ENCODE peak calls at places on chromosome 12, in five cellular contexts. W, I, Z, N and F are unnamed samples.

GRCh38 chr12:120466560-120467315 is 2.8 kb downstream of the SRSF9 start:
- DNase-seq in W (peak; percentile 34), I (no peak), Z (peak; percentile 64), N (peak; percentile 28), F (peak; percentile 48)

GRCh38 chr12:51751657-51752056 is 96.9 kb downstream of the FIGNL2 start:
- DNase-seq in W (no peak), I (no peak), Z (peak; percentile 64), N (peak; percentile 33), F (no peak)

GRCh38 chr12:68231707-68232106 is 6.1 kb upstream of the IL26 start:
- DNase-seq in W (no peak), I (no peak), Z (no peak), N (no peak), F (no peak)

GRCh38 chr12:124837958-124838803 is 25.5 kb downstream of the SCARB1 start:
- DNase-seq in W (peak; percentile 94), I (peak; percentile 90), Z (peak; percentile 91), N (peak; percentile 71), F (peak; percentile 60)

GRCh38 chr12:108312885-108313203 is 26.3 kb downstream of the CMKLR1 start:
- DNase-seq in W (no peak), I (peak; percentile 36), Z (peak; percentile 75), N (peak; percentile 68), F (no peak)

GRCh38 chr12:88529531-88530488 is 50.5 kb downstream of the KITLG start:
- DNase-seq in W (no peak), I (no peak), Z (no peak), N (no peak), F (no peak)

GRCh38 chr12:118346895-118347294 is 25.8 kb downstream of the TAOK3 start:
- DNase-seq in W (no peak), I (no peak), Z (no peak), N (no peak), F (no peak)

GRCh38 chr12:13788626-13789025 is 192.8 kb downstream of the GRIN2B start:
- DNase-seq in W (no peak), I (no peak), Z (no peak), N (no peak), F (no peak)

GRCh38 chr12:68040450-68041075 is 51.3 kb downstream of the IFNG-AS1 start:
- DNase-seq in W (peak; percentile 65), I (peak; percentile 54), Z (peak; percentile 72), N (peak; percentile 51), F (peak; percentile 71)

GRCh38 chr12:63294327-63294632 is 143.3 kb upstream of the AVPR1A start:
- DNase-seq in W (peak; percentile 58), I (no peak), Z (peak; percentile 23), N (no peak), F (no peak)

GRCh38 chr12:96204381-96204780 is 10.2 kb downstream of the ELK3 start:
- DNase-seq in W (no peak), I (no peak), Z (no peak), N (no peak), F (no peak)

GRCh38 chr12:63918788-63919300 is 74.3 kb downstream of the SRGAP1 start:
- DNase-seq in W (no peak), I (no peak), Z (no peak), N (no peak), F (no peak)

GRCh38 chr12:12441891-12442461 is 85.1 kb downstream of the BORCS5 start:
- DNase-seq in W (no peak), I (no peak), Z (no peak), N (no peak), F (no peak)

GRCh38 chr12:103495158-103495782 is 498 bp downstream of the C12orf42 start:
- DNase-seq in W (no peak), I (no peak), Z (no peak), N (no peak), F (peak; percentile 31)

GRCh38 chr12:4046150-4046845 is 173.1 kb upstream of the PARP11 start:
- DNase-seq in W (no peak), I (no peak), Z (no peak), N (no peak), F (no peak)

GRCh38 chr12:127145929-127146789 is 1120.8 kb upstream of the TMEM132C start:
- DNase-seq in W (peak; percentile 28), I (peak; percentile 75), Z (peak; percentile 74), N (peak; percentile 72), F (peak; percentile 69)

GRCh38 chr12:57726884-57727757 is 11.4 kb downstream of the AGAP2 start:
- DNase-seq in W (no peak), I (peak; percentile 68), Z (peak; percentile 65), N (peak; percentile 61), F (peak; percentile 47)

GRCh38 chr12:81896771-81897170 is 137.6 kb upstream of the PPFIA2 start:
- DNase-seq in W (no peak), I (no peak), Z (no peak), N (no peak), F (no peak)

GRCh38 chr12:9872743-9873142 is 3.6 kb upstream of the CLEC2B start:
- DNase-seq in W (no peak), I (no peak), Z (no peak), N (no peak), F (no peak)

GRCh38 chr12:47207005-47207717 is 127.4 kb upstream of the AMIGO2 start:
- DNase-seq in W (no peak), I (no peak), Z (no peak), N (peak; percentile 23), F (no peak)

GRCh38 chr12:53061404-53062010 is 11.6 kb downstream of the TNS2 start:
- DNase-seq in W (peak; percentile 63), I (peak; percentile 54), Z (peak; percentile 96), N (no peak), F (peak; percentile 92)
- TF ChIP-seq CTCF in W (no peak), I (no peak), Z (peak; percentile 45), N (no peak), F (no peak)

DNA sequence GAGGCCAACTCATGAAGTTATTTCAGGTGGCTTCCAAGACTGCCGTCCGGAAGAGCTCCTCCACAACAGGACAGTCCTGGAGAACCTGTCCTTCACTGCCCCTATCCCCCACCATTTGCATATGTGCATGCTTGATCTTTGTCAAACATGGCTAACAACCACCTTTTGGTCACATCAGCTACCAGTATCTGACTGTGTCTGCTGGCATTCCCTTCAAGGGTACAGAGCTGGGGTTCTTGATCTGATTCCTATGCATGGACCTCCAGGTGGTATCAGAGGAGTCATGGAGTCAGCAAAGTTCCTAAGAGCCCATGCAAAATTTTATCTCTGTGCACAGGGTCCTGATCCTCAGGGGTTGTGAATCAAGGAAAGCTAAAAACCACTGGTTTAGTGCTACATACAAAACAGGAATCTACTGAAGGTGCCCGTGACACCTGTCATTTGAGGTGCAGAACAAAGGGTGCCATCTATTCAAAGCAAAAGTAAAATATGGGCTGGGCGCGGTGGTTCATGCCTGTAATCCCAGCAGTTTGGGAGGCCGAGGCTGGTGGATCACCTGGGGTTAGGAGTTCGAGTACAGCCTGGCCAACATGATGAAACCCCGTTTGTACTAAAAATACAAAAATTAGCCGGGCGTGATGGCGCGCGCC is 3.8 kb downstream of the PPTC7 start:
- DNase-seq in W (no peak), I (no peak), Z (no peak), N (no peak), F (no peak)
- H3K4me3 ChIP-seq in W (peak overlapping the region; percentile 53), I (no peak overlapping the region), Z (no peak overlapping the region), N (no peak overlapping the region), F (no peak overlapping the region)

GRCh38 chr12:80681786-80682185 is 25.6 kb upstream of the MYF6 start:
- DNase-seq in W (no peak), I (no peak), Z (no peak), N (no peak), F (no peak)

GRCh38 chr12:80681287-80681686 is 26.1 kb upstream of the MYF6 start:
- DNase-seq in W (no peak), I (no peak), Z (no peak), N (no peak), F (no peak)

GRCh38 chr12:80679346-80680131 is 27.9 kb upstream of the MYF6 start:
- DNase-seq in W (no peak), I (no peak), Z (no peak), N (no peak), F (no peak)

DNA sequence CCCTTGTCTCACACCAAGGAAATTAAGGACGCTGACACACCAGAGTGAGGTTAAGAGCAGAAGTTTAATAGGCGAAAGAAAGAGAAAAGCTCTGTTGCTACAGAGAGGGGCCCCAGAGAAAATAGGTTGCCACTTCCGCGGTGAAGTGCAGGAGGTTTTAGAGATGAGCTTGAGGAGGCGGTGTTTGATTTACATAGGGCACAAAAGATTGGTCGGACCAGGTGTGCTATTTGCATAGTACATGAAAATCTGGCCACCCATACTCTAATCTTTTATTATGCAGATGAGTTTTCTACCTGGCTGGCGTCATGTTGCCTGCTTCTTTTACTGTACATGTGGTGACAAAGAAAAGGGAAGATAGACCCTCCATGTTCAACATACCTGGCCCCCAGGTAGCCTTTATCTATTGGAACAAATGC is 23.3 kb upstream of the MYF6 start:
- DNase-seq in W (no peak), I (no peak), Z (no peak), N (no peak), F (no peak)
- H3K27ac ChIP-seq in W (no peak overlapping the region), I (no peak overlapping the region), Z (no peak overlapping the region), N (no peak overlapping the region), F (no peak overlapping the region)

DNA sequence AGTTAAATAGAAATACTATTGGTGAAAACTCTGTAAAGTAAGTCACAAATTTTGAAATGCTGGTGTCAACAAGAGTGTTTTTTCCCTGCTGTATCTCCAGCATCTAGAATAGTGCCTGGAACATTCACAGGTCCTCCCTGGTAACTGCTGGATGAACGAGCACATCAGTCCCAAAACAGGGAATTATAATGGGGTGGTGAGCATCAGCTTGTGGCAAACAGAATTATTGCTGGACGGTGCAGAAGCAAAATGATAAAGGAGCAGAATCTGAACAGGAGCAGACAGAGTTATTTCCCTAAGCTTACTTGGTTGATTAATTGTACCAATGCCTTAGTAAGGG is 129.9 kb downstream of the GRIP1 start:
- DNase-seq in W (no peak), I (no peak), Z (no peak), N (no peak), F (no peak)
- TF ChIP-seq CTCF in W (no peak), I (no peak), Z (no peak), N (no peak), F (no peak)

DNA sequence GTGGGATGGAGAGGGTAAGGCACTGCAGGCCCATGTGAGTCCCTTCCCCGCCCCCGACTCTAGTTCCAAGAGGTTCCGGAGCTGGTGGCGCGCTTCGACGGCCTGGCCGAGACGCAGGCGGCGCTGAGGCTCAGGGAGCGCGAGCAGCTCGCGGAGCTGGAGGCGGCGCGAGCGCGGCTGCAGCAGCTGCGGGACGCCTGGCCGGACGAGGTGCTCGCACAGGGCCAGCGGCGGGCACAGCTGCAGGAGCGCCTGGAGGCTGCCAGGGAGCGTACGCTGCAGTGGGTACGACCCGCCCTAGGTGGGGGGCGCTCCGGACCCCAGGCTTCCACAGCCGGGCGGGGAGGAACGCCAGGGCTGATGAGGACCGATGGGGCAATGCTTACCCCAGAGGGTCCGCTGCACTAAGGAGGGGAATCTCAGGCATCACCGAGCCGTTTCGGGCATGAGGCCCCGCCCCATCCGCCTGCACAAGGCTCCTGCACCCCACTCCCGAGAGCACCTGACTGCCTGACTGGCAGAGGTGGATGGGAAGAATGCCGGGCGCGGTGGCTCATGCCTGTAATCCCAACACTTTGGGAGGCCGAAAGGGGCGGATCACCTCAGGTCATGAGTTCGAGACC is 4.9 kb downstream of the CFAP73 start:
- DNase-seq in W (no peak), I (no peak), Z (peak; percentile 37), N (no peak), F (no peak)
- H3K4me3 ChIP-seq in W (no peak overlapping the region), I (no peak overlapping the region), Z (no peak overlapping the region), N (no peak overlapping the region), F (peak overlapping the region; percentile 27)